ENCODE peak calls at places on chromosomes 3 and 15, in nine cellular contexts. D, U, S, X, C, B, E, P and Y are unnamed samples.

GRCh38 chr3:132461544-132461943 is 44.2 kb downstream of the DNAJC13 start:
- DNase-seq in C (no peak), S (peak; percentile 46), E (no peak), X (no peak), B (no peak), D (no peak), U (no peak), P (no peak), Y (no peak)

GRCh38 chr3:126026277-126026751 is 57.3 kb downstream of the ROPN1B start:
- DNase-seq in B (no peak), U (no peak), X (no peak), D (no peak), C (no peak), P (no peak), E (no peak), S (no peak), Y (no peak)

GRCh38 chr3:129313983-129314756 is 35.5 kb downstream of the HMCES start:
- DNase-seq in U (no peak), E (no peak), P (peak; percentile 27), S (peak; percentile 46), D (no peak), B (no peak), C (no peak), X (no peak), Y (no peak)

GRCh38 chr15:48177875-48178611 is at the start of gene MYEF2:
- DNase-seq in D (peak; percentile 70), C (peak; percentile 48), U (peak; percentile 20), B (peak; percentile 46), X (peak; percentile 84), S (peak; percentile 73), E (peak; percentile 57), P (peak; percentile 71), Y (peak; percentile 89)

GRCh38 chr15:95174281-95174680 is 942.9 kb downstream of the MCTP2 start:
- DNase-seq in P (no peak), U (no peak), X (no peak), E (peak; percentile 65), S (peak; percentile 52), D (no peak), C (no peak), B (no peak), Y (no peak)

GRCh38 chr3:33889394-33890039 is 91.1 kb downstream of the PDCD6IP start:
- DNase-seq in B (no peak), E (no peak), C (no peak), D (peak; percentile 21), P (no peak), S (peak; percentile 60), X (no peak), U (no peak), Y (no peak)

GRCh38 chr3:53772562-53773329 is 73.5 kb downstream of the CHDH start:
- DNase-seq in P (no peak), X (no peak), S (peak; percentile 69), C (no peak), D (no peak), B (no peak), U (peak; percentile 8), E (no peak), Y (no peak)

GRCh38 chr3:123339302-123339701 is 109.6 kb downstream of the ADCY5 start:
- DNase-seq in E (no peak), B (no peak), P (no peak), U (no peak), C (no peak), X (no peak), S (no peak), D (no peak), Y (no peak)

GRCh38 chr3:178714971-178715832 is 179.0 kb downstream of the KCNMB2 start:
- DNase-seq in C (no peak), X (no peak), B (no peak), S (no peak), E (no peak), U (no peak), D (no peak), P (no peak), Y (no peak)

GRCh38 chr3:156404217-156404616 is 150.7 kb downstream of the SSR3 start:
- DNase-seq in D (no peak), U (no peak), B (no peak), S (no peak), E (no peak), C (no peak), X (no peak), P (no peak), Y (no peak)

GRCh38 chr15:31128919-31129768 is 27.6 kb upstream of the TRPM1 start:
- DNase-seq in X (peak; percentile 38), B (peak; percentile 46), D (peak; percentile 53), S (peak; percentile 76), P (peak; percentile 89), C (peak; percentile 47), E (peak; percentile 87), U (peak; percentile 20), Y (peak; percentile 82)

GRCh38 chr3:127662051-127662469 is 10.7 kb upstream of the ABTB1 start:
- DNase-seq in D (no peak), C (no peak), E (no peak), X (no peak), B (no peak), P (no peak), S (no peak), U (no peak), Y (no peak)

GRCh38 chr3:75082845-75083244 is 468.4 kb upstream of the CNTN3 start:
- DNase-seq in P (no peak), C (no peak), D (no peak), B (no peak), U (no peak), E (no peak), S (no peak), X (no peak), Y (no peak)

GRCh38 chr15:59339252-59339672 is 33.4 kb downstream of the MYO1E start:
- DNase-seq in E (no peak), D (peak; percentile 79), C (no peak), B (peak; percentile 2), X (no peak), S (peak; percentile 85), U (no peak), P (no peak), Y (no peak)

GRCh38 chr3:89340431-89340830 is 233.0 kb downstream of the EPHA3 start:
- DNase-seq in E (no peak), X (no peak), B (no peak), U (no peak), S (peak; percentile 49), P (no peak), C (no peak), D (no peak), Y (no peak)

GRCh38 chr3:168094877-168095610 is 680 bp downstream of the GOLIM4 start:
- DNase-seq in U (no peak), X (peak; percentile 56), E (peak; percentile 72), S (peak; percentile 64), B (peak; percentile 74), P (peak; percentile 65), C (peak; percentile 12), D (peak; percentile 74), Y (peak; percentile 58)

GRCh38 chr3:128429751-128430150 is 36.9 kb downstream of the DNAJB8 start:
- DNase-seq in U (no peak), B (no peak), E (no peak), S (no peak), D (no peak), X (no peak), C (no peak), P (no peak), Y (no peak)

GRCh38 chr15:96334017-96334704 is 3.7 kb downstream of the NR2F2 start:
- DNase-seq in P (peak; percentile 55), D (peak; percentile 9), C (no peak), B (no peak), E (no peak), U (no peak), S (peak; percentile 55), X (no peak), Y (no peak)

GRCh38 chr3:99961756-99962515 is 144.3 kb downstream of the CMSS1 start:
- DNase-seq in E (no peak), X (no peak), C (no peak), S (no peak), U (no peak), B (no peak), P (no peak), D (no peak), Y (no peak)

GRCh38 chr15:92197761-92198160 is 195.9 kb upstream of the ST8SIA2 start:
- DNase-seq in B (no peak), S (no peak), U (no peak), C (no peak), E (no peak), D (no peak), P (no peak), X (no peak), Y (no peak)

GRCh38 chr15:81160312-81161214 is 26.5 kb downstream of the CFAP161 start:
- DNase-seq in B (no peak), P (no peak), U (peak; percentile 91), E (peak; percentile 81), D (peak; percentile 67), C (no peak), S (peak; percentile 95), X (no peak), Y (no peak)

GRCh38 chr15:96333194-96334016 is 2.9 kb downstream of the NR2F2 start:
- DNase-seq in S (peak; percentile 84), X (no peak), D (peak; percentile 38), C (no peak), E (peak; percentile 78), P (peak; percentile 55), U (no peak), B (no peak), Y (peak; percentile 51)

GRCh38 chr3:123110238-123110952 is 43.6 kb downstream of the PDIA5 start:
- DNase-seq in E (no peak), P (no peak), U (no peak), X (no peak), D (no peak), C (no peak), S (no peak), B (no peak), Y (peak; percentile 88)

GRCh38 chr15:85541744-85542143 is 161.3 kb downstream of the AKAP13 start:
- DNase-seq in E (no peak), B (no peak), U (no peak), P (peak; percentile 23), D (no peak), X (no peak), S (peak; percentile 47), C (no peak), Y (no peak)

GRCh38 chr3:157094751-157095480 is 65.0 kb downstream of the CCNL1 start:
- DNase-seq in P (no peak), C (no peak), D (no peak), S (no peak), E (no peak), U (no peak), B (no peak), X (no peak), Y (no peak)

GRCh38 chr3:127726894-127727293 is 54.1 kb downstream of the ABTB1 start:
- DNase-seq in E (no peak), P (no peak), C (no peak), D (no peak), S (no peak), X (no peak), U (no peak), B (no peak), Y (no peak)

GRCh38 chr3:13655074-13655913 is 106.4 kb downstream of the FBLN2 start:
- DNase-seq in E (no peak), B (no peak), P (peak; percentile 12), S (peak; percentile 32), D (no peak), C (no peak), X (no peak), U (no peak), Y (peak; percentile 87)

GRCh38 chr3:153963012-153963411 is 158.2 kb upstream of the ARHGEF26 start:
- DNase-seq in D (no peak), E (no peak), X (no peak), P (no peak), S (no peak), B (no peak), C (no peak), U (no peak), Y (no peak)

GRCh38 chr3:172885704-172886103 is 135.2 kb downstream of the ECT2 start:
- DNase-seq in E (no peak), X (no peak), D (no peak), S (no peak), B (no peak), C (no peak), P (peak; percentile 9), U (no peak), Y (no peak)

GRCh38 chr3:16130066-16130465 is 44.4 kb upstream of the GALNT15 start:
- DNase-seq in D (peak; percentile 85), S (peak; percentile 91), B (no peak), U (peak; percentile 63), E (peak; percentile 68), P (no peak), C (no peak), X (no peak), Y (no peak)

GRCh38 chr3:28777806-28778475 is 429.3 kb upstream of the AZI2 start:
- DNase-seq in X (no peak), B (no peak), P (no peak), E (no peak), U (no peak), D (no peak), S (no peak), C (no peak), Y (no peak)